ENCODE peak calls at places on chromosomes 4 and X, in eight cellular contexts. One of them, this sample, is unnamed.

GRCh38 chr4:148390311-148390710 is 51.9 kb downstream of the NR3C2 start:
- DNase-seq in heart left ventricle: no peak
- DNase-seq in Peyer's patch: no peak
- DNase-seq in colonic mucosa: no peak
- DNase-seq in psoas muscle: no peak
- DNase-seq in Caco-2: no peak
- DNase-seq in CD8-positive, alpha-beta memory T cell: no peak
- DNase-seq in left ventricle myocardium inferior: no peak
- DNase-seq in this sample: no peak

GRCh38 chr4:3075652-3075981 is 1.1 kb downstream of the HTT start:
- DNase-seq in Caco-2: no peak
- DNase-seq in CD8-positive, alpha-beta memory T cell: no peak
- DNase-seq in heart left ventricle: no peak
- DNase-seq in colonic mucosa: no peak
- DNase-seq in left ventricle myocardium inferior: no peak
- DNase-seq in psoas muscle: no peak
- DNase-seq in Peyer's patch: no peak
- DNase-seq in this sample: no peak

GRCh38 chr4:104728380-104729122 is 233.9 kb upstream of the CXXC4 start:
- DNase-seq in psoas muscle: no peak
- DNase-seq in CD8-positive, alpha-beta memory T cell: no peak
- DNase-seq in left ventricle myocardium inferior: no peak
- DNase-seq in heart left ventricle: no peak
- DNase-seq in Caco-2: no peak
- DNase-seq in colonic mucosa: no peak
- DNase-seq in Peyer's patch: no peak
- DNase-seq in this sample: no peak

GRCh38 chr4:139300431-139301142 is 718 bp upstream of the NAA15 start:
- DNase-seq in Peyer's patch: no peak
- DNase-seq in CD8-positive, alpha-beta memory T cell: peak; percentile 52
- DNase-seq in Caco-2: no peak
- DNase-seq in colonic mucosa: peak; percentile 46
- DNase-seq in heart left ventricle: no peak
- DNase-seq in left ventricle myocardium inferior: no peak
- DNase-seq in psoas muscle: no peak
- DNase-seq in this sample: no peak

GRCh38 chr4:101415962-101416361 is 68.6 kb upstream of the PPP3CA start:
- DNase-seq in left ventricle myocardium inferior: no peak
- DNase-seq in colonic mucosa: no peak
- DNase-seq in Peyer's patch: no peak
- DNase-seq in CD8-positive, alpha-beta memory T cell: no peak
- DNase-seq in heart left ventricle: peak; percentile 57
- DNase-seq in psoas muscle: no peak
- DNase-seq in Caco-2: no peak
- DNase-seq in this sample: no peak

GRCh38 chrX:154327026-154327820 is 31.6 kb downstream of the TKTL1 start:
- DNase-seq in heart left ventricle: no peak
- DNase-seq in psoas muscle: no peak
- DNase-seq in Caco-2: no peak
- DNase-seq in colonic mucosa: no peak
- DNase-seq in left ventricle myocardium inferior: no peak
- DNase-seq in CD8-positive, alpha-beta memory T cell: peak; percentile 60
- DNase-seq in Peyer's patch: no peak
- DNase-seq in this sample: no peak

GRCh38 chrX:8868906-8869305 is 67.7 kb upstream of the FAM9A start:
- DNase-seq in Peyer's patch: no peak
- DNase-seq in psoas muscle: no peak
- DNase-seq in Caco-2: no peak
- DNase-seq in CD8-positive, alpha-beta memory T cell: no peak
- DNase-seq in heart left ventricle: no peak
- DNase-seq in left ventricle myocardium inferior: no peak
- DNase-seq in colonic mucosa: no peak
- DNase-seq in this sample: no peak

GRCh38 chr4:76872556-76872955 is 25.4 kb downstream of the SOWAHB start:
- DNase-seq in Caco-2: no peak
- DNase-seq in Peyer's patch: no peak
- DNase-seq in psoas muscle: no peak
- DNase-seq in CD8-positive, alpha-beta memory T cell: no peak
- DNase-seq in left ventricle myocardium inferior: no peak
- DNase-seq in colonic mucosa: no peak
- DNase-seq in heart left ventricle: no peak
- DNase-seq in this sample: no peak

GRCh38 chr4:187992971-187993370 is 2.6 kb upstream of the ZFP42 start:
- DNase-seq in Caco-2: no peak
- DNase-seq in left ventricle myocardium inferior: no peak
- DNase-seq in psoas muscle: no peak
- DNase-seq in Peyer's patch: no peak
- DNase-seq in colonic mucosa: no peak
- DNase-seq in CD8-positive, alpha-beta memory T cell: no peak
- DNase-seq in heart left ventricle: no peak
- DNase-seq in this sample: no peak

GRCh38 chrX:124530803-124531202 is 184.4 kb downstream of the SH2D1A start:
- DNase-seq in heart left ventricle: no peak
- DNase-seq in psoas muscle: no peak
- DNase-seq in CD8-positive, alpha-beta memory T cell: no peak
- DNase-seq in Peyer's patch: no peak
- DNase-seq in colonic mucosa: no peak
- DNase-seq in left ventricle myocardium inferior: no peak
- DNase-seq in Caco-2: no peak
- DNase-seq in this sample: no peak

GRCh38 chr4:72468904-72469502 is 100.0 kb downstream of the ADAMTS3 start:
- DNase-seq in CD8-positive, alpha-beta memory T cell: no peak
- DNase-seq in colonic mucosa: no peak
- DNase-seq in psoas muscle: no peak
- DNase-seq in Peyer's patch: no peak
- DNase-seq in heart left ventricle: no peak
- DNase-seq in Caco-2: no peak
- DNase-seq in left ventricle myocardium inferior: no peak
- DNase-seq in this sample: no peak

GRCh38 chr4:184265566-184266351 is 48.1 kb upstream of the ENPP6 start:
- DNase-seq in CD8-positive, alpha-beta memory T cell: no peak
- DNase-seq in psoas muscle: no peak
- DNase-seq in Caco-2: no peak
- DNase-seq in heart left ventricle: no peak
- DNase-seq in left ventricle myocardium inferior: no peak
- DNase-seq in Peyer's patch: no peak
- DNase-seq in colonic mucosa: no peak
- DNase-seq in this sample: no peak

GRCh38 chr4:120692964-120693363 is 229.6 kb downstream of the PRDM5 start:
- DNase-seq in heart left ventricle: no peak
- DNase-seq in colonic mucosa: peak; percentile 46
- DNase-seq in Caco-2: peak; percentile 44
- DNase-seq in CD8-positive, alpha-beta memory T cell: no peak
- DNase-seq in left ventricle myocardium inferior: no peak
- DNase-seq in psoas muscle: no peak
- DNase-seq in Peyer's patch: no peak
- DNase-seq in this sample: no peak

GRCh38 chr4:140078366-140078765 is 75.6 kb downstream of the MAML3 start:
- DNase-seq in psoas muscle: peak; percentile 64
- DNase-seq in heart left ventricle: no peak
- DNase-seq in Peyer's patch: no peak
- DNase-seq in colonic mucosa: no peak
- DNase-seq in Caco-2: no peak
- DNase-seq in left ventricle myocardium inferior: peak; percentile 36
- DNase-seq in CD8-positive, alpha-beta memory T cell: no peak
- DNase-seq in this sample: no peak

GRCh38 chr4:1805493-1806222 is 12.6 kb downstream of the FGFR3 start:
- DNase-seq in psoas muscle: no peak
- DNase-seq in colonic mucosa: no peak
- DNase-seq in Peyer's patch: no peak
- DNase-seq in left ventricle myocardium inferior: no peak
- DNase-seq in Caco-2: no peak
- DNase-seq in heart left ventricle: peak; percentile 66
- DNase-seq in CD8-positive, alpha-beta memory T cell: no peak
- DNase-seq in this sample: no peak

GRCh38 chr4:121676388-121677075 is 20.2 kb downstream of the ANXA5 start:
- DNase-seq in colonic mucosa: no peak
- DNase-seq in left ventricle myocardium inferior: no peak
- DNase-seq in Caco-2: peak; percentile 88
- DNase-seq in CD8-positive, alpha-beta memory T cell: no peak
- DNase-seq in heart left ventricle: no peak
- DNase-seq in psoas muscle: no peak
- DNase-seq in Peyer's patch: no peak
- DNase-seq in this sample: no peak

GRCh38 chr4:147029296-147029695 is 83.6 kb upstream of the TTC29 start:
- DNase-seq in colonic mucosa: no peak
- DNase-seq in CD8-positive, alpha-beta memory T cell: no peak
- DNase-seq in heart left ventricle: no peak
- DNase-seq in psoas muscle: no peak
- DNase-seq in left ventricle myocardium inferior: no peak
- DNase-seq in Peyer's patch: no peak
- DNase-seq in Caco-2: no peak
- DNase-seq in this sample: no peak

GRCh38 chrX:109270580-109271484 is 211.1 kb downstream of the GUCY2F start:
- DNase-seq in Peyer's patch: no peak
- DNase-seq in colonic mucosa: no peak
- DNase-seq in Caco-2: no peak
- DNase-seq in psoas muscle: no peak
- DNase-seq in heart left ventricle: no peak
- DNase-seq in CD8-positive, alpha-beta memory T cell: no peak
- DNase-seq in left ventricle myocardium inferior: no peak
- DNase-seq in this sample: no peak

GRCh38 chr4:174553828-174554227 is 31.5 kb upstream of the HPGD start:
- DNase-seq in left ventricle myocardium inferior: no peak
- DNase-seq in CD8-positive, alpha-beta memory T cell: no peak
- DNase-seq in psoas muscle: no peak
- DNase-seq in Peyer's patch: no peak
- DNase-seq in heart left ventricle: no peak
- DNase-seq in colonic mucosa: no peak
- DNase-seq in Caco-2: no peak
- DNase-seq in this sample: no peak

GRCh38 chr4:39326468-39326960 is 39.6 kb downstream of the RFC1 start:
- DNase-seq in CD8-positive, alpha-beta memory T cell: no peak
- DNase-seq in Peyer's patch: no peak
- DNase-seq in Caco-2: no peak
- DNase-seq in colonic mucosa: no peak
- DNase-seq in heart left ventricle: no peak
- DNase-seq in psoas muscle: no peak
- DNase-seq in left ventricle myocardium inferior: no peak
- DNase-seq in this sample: no peak
- H3K4me1 ChIP-seq in CD8-positive, alpha-beta memory T cell: no peaks in the 10 kb centered on the region
- H3K4me1 ChIP-seq in Peyer's patch: no peaks in the 10 kb centered on the region
- H3K4me1 ChIP-seq in Caco-2: peaks cover 31% of the 10 kb centered on the region
- H3K4me1 ChIP-seq in colonic mucosa: no peaks in the 10 kb centered on the region
- H3K4me1 ChIP-seq in heart left ventricle: no peaks in the 10 kb centered on the region
- H3K4me1 ChIP-seq in psoas muscle: no peaks in the 10 kb centered on the region
- H3K4me1 ChIP-seq in left ventricle myocardium inferior: no peaks in the 10 kb centered on the region
- H3K4me1 ChIP-seq in this sample: no peaks in the 10 kb centered on the region

GRCh38 chrX:10470009-10470408 is 150.4 kb downstream of the MID1 start:
- DNase-seq in Caco-2: no peak
- DNase-seq in Peyer's patch: no peak
- DNase-seq in left ventricle myocardium inferior: no peak
- DNase-seq in colonic mucosa: no peak
- DNase-seq in heart left ventricle: no peak
- DNase-seq in psoas muscle: no peak
- DNase-seq in CD8-positive, alpha-beta memory T cell: no peak
- DNase-seq in this sample: no peak
- H3K27me3 ChIP-seq in Caco-2: no peaks in the 10 kb centered on the region
- H3K27me3 ChIP-seq in Peyer's patch: no peaks in the 10 kb centered on the region
- H3K27me3 ChIP-seq in left ventricle myocardium inferior: no peaks in the 10 kb centered on the region
- H3K27me3 ChIP-seq in colonic mucosa: no peaks in the 10 kb centered on the region
- H3K27me3 ChIP-seq in heart left ventricle: no peaks in the 10 kb centered on the region
- H3K27me3 ChIP-seq in psoas muscle: no peaks in the 10 kb centered on the region
- H3K27me3 ChIP-seq in CD8-positive, alpha-beta memory T cell: no peaks in the 10 kb centered on the region
- H3K27me3 ChIP-seq in this sample: no peaks in the 10 kb centered on the region

DNA sequence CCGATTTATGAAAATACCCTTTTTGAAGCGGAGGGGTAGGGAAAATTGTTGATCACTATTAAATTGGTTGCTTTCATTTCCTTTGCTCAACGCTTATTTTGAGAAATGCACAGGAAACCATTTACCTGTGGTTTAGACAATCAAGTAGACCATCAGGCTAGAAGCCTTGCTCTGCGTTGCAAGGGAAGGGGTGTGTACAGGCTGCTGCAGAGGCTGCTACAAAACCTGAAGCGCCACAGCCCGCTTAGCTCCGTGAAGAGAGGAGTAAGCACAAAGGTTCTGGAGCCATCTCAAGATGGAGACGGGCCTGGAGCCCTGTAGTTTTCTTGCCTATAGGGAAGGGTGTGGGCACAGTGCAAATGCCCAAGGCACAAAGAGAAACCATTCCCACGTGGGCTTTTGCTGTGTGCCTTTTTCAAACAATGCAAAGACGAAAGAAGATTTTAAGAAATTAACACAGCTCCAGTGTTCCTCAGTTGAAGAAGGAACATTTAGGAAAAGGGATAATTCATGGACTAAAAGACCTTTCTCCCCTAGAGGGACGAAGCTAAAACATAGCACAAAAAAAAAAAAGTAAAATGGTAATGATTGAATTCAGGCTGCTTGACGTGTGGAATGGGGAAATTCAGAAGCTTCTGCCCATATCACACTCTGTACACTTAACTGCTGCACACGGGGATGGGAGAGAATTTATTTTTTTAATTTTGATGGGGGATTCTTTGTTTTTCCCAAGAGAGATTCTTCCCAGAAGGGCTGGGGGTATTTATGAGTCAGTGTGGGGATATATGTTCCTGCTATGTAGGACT is 3.5 kb downstream of the TMSB4X start:
- DNase-seq in CD8-positive, alpha-beta memory T cell: peak; percentile 86
- DNase-seq in Caco-2: no peak
- DNase-seq in left ventricle myocardium inferior: peak; percentile 41
- DNase-seq in heart left ventricle: peak; percentile 68
- DNase-seq in psoas muscle: no peak
- DNase-seq in Peyer's patch: peak; percentile 63
- DNase-seq in colonic mucosa: peak; percentile 70
- DNase-seq in this sample: peak; percentile 72
- H3K4me3 ChIP-seq in CD8-positive, alpha-beta memory T cell: peak overlapping the region; percentile 77
- H3K4me3 ChIP-seq in Caco-2: no peak overlapping the region
- H3K4me3 ChIP-seq in left ventricle myocardium inferior: peak overlapping the region; percentile 80
- H3K4me3 ChIP-seq in heart left ventricle: peak overlapping the region; percentile 99
- H3K4me3 ChIP-seq in psoas muscle: peak overlapping the region; percentile 73
- H3K4me3 ChIP-seq in Peyer's patch: peak overlapping the region; percentile 62
- H3K4me3 ChIP-seq in colonic mucosa: peak overlapping the region; percentile 61
- H3K4me3 ChIP-seq in this sample: peak overlapping the region; percentile 14

GRCh38 chrX:20529301-20529700 is 262.6 kb upstream of the RPS6KA3 start:
- DNase-seq in Peyer's patch: no peak
- DNase-seq in heart left ventricle: no peak
- DNase-seq in colonic mucosa: no peak
- DNase-seq in Caco-2: no peak
- DNase-seq in left ventricle myocardium inferior: no peak
- DNase-seq in psoas muscle: no peak
- DNase-seq in CD8-positive, alpha-beta memory T cell: no peak
- DNase-seq in this sample: no peak

GRCh38 chrX:20529711-20530110 is 263.0 kb upstream of the RPS6KA3 start:
- DNase-seq in psoas muscle: no peak
- DNase-seq in colonic mucosa: no peak
- DNase-seq in left ventricle myocardium inferior: no peak
- DNase-seq in Peyer's patch: no peak
- DNase-seq in Caco-2: no peak
- DNase-seq in CD8-positive, alpha-beta memory T cell: no peak
- DNase-seq in heart left ventricle: no peak
- DNase-seq in this sample: no peak

GRCh38 chrX:20530319-20530979 is 263.7 kb upstream of the RPS6KA3 start:
- DNase-seq in psoas muscle: no peak
- DNase-seq in CD8-positive, alpha-beta memory T cell: peak; percentile 57
- DNase-seq in Caco-2: peak; percentile 60
- DNase-seq in colonic mucosa: peak; percentile 69
- DNase-seq in Peyer's patch: no peak
- DNase-seq in heart left ventricle: no peak
- DNase-seq in left ventricle myocardium inferior: no peak
- DNase-seq in this sample: no peak

GRCh38 chrX:20527041-20527440 is 260.3 kb upstream of the RPS6KA3 start:
- DNase-seq in psoas muscle: no peak
- DNase-seq in CD8-positive, alpha-beta memory T cell: no peak
- DNase-seq in colonic mucosa: no peak
- DNase-seq in Peyer's patch: no peak
- DNase-seq in heart left ventricle: no peak
- DNase-seq in left ventricle myocardium inferior: no peak
- DNase-seq in Caco-2: no peak
- DNase-seq in this sample: no peak

GRCh38 chrX:20527458-20528099 is 260.9 kb upstream of the RPS6KA3 start:
- DNase-seq in heart left ventricle: no peak
- DNase-seq in left ventricle myocardium inferior: peak; percentile 24
- DNase-seq in psoas muscle: no peak
- DNase-seq in Peyer's patch: no peak
- DNase-seq in colonic mucosa: no peak
- DNase-seq in Caco-2: no peak
- DNase-seq in CD8-positive, alpha-beta memory T cell: no peak
- DNase-seq in this sample: no peak
- H3K4me1 ChIP-seq in heart left ventricle: no peaks in the 10 kb centered on the region
- H3K4me1 ChIP-seq in left ventricle myocardium inferior: peaks cover 10% of the 10 kb centered on the region
- H3K4me1 ChIP-seq in psoas muscle: no peaks in the 10 kb centered on the region
- H3K4me1 ChIP-seq in Peyer's patch: no peaks in the 10 kb centered on the region
- H3K4me1 ChIP-seq in colonic mucosa: no peaks in the 10 kb centered on the region
- H3K4me1 ChIP-seq in Caco-2: peaks cover 18% of the 10 kb centered on the region
- H3K4me1 ChIP-seq in CD8-positive, alpha-beta memory T cell: no peaks in the 10 kb centered on the region
- H3K4me1 ChIP-seq in this sample: no peaks in the 10 kb centered on the region